ENCODE peak calls at places on chromosome 1, in seven cellular contexts. G is prostate gland, T is A549, X is psoas muscle, Y is AG04450, A is aorta, N is fibroblast of pulmonary artery. Z is an unnamed sample.

GRCh38 chr1:107196973-107197562 is 56.2 kb downstream of the NTNG1 start:
- DNase-seq in G (no peak), T (no peak), X (no peak), Y (no peak), A (no peak), N (peak), Z (peak)

GRCh38 chr1:64212023-64212422 is 8.6 kb downstream of the UBE2U start:
- DNase-seq in G (no peak), T (no peak), X (no peak), Y (peak), A (no peak), N (peak), Z (no peak)

GRCh38 chr1:155125946-155126493 is 1.7 kb upstream of the EFNA1 start:
- DNase-seq in G (peak), T (no peak), X (peak), Y (no peak), A (peak), N (peak), Z (no peak)

GRCh38 chr1:966135-966602 is at the start of gene PLEKHN1:
- DNase-seq in G (peak), T (no peak), X (peak), Y (no peak), A (no peak), N (no peak), Z (no peak)

GRCh38 chr1:40438391-40439015 is 11.8 kb upstream of the ZFP69B start:
- DNase-seq in G (no peak), T (peak), X (no peak), Y (no peak), A (no peak), N (peak), Z (peak)

GRCh38 chr1:231165371-231165770 is 3.5 kb downstream of the TRIM67 start:
- DNase-seq in G (no peak), T (no peak), X (no peak), Y (no peak), A (no peak), N (peak), Z (no peak)

GRCh38 chr1:218679988-218680743 is 335.0 kb downstream of the TGFB2 start:
- DNase-seq in G (no peak), T (no peak), X (no peak), Y (no peak), A (no peak), N (no peak), Z (no peak)

GRCh38 chr1:175530981-175531380 is 212.4 kb downstream of the TNR start:
- DNase-seq in G (no peak), T (no peak), X (no peak), Y (no peak), A (no peak), N (no peak), Z (no peak)

GRCh38 chr1:32112800-32113375 is 5.0 kb downstream of the KPNA6 start:
- DNase-seq in G (no peak), T (no peak), X (no peak), Y (no peak), A (no peak), N (no peak), Z (peak)

GRCh38 chr1:248618878-248619277 is 16.0 kb downstream of the OR2T11 start:
- DNase-seq in G (peak), T (peak), X (peak), Y (no peak), A (peak), N (peak), Z (peak)

GRCh38 chr1:203340112-203340804 is 10.7 kb downstream of the FMOD start:
- DNase-seq in G (peak), T (peak), X (peak), Y (peak), A (peak), N (peak), Z (peak)

GRCh38 chr1:41758490-41758889 is 160.2 kb downstream of the HIVEP3 start:
- DNase-seq in G (no peak), T (no peak), X (no peak), Y (no peak), A (no peak), N (peak), Z (no peak)

GRCh38 chr1:224137518-224137917 is 23.6 kb downstream of the FBXO28 start:
- DNase-seq in G (no peak), T (no peak), X (no peak), Y (no peak), A (no peak), N (no peak), Z (no peak)

GRCh38 chr1:13801711-13802486 is 101.9 kb downstream of the PRDM2 start:
- DNase-seq in G (peak), T (no peak), X (no peak), Y (no peak), A (no peak), N (no peak), Z (no peak)

GRCh38 chr1:87644500-87645245 is 316.0 kb downstream of the LMO4 start:
- DNase-seq in G (no peak), T (no peak), X (no peak), Y (no peak), A (no peak), N (peak), Z (no peak)

GRCh38 chr1:8018492-8019228 is 7.4 kb downstream of the ERRFI1 start:
- DNase-seq in G (no peak), T (no peak), X (no peak), Y (no peak), A (no peak), N (no peak), Z (no peak)

GRCh38 chr1:115781830-115782229 is 13.3 kb upstream of the CASQ2 start:
- DNase-seq in G (no peak), T (no peak), X (no peak), Y (no peak), A (no peak), N (no peak), Z (no peak)

GRCh38 chr1:21338568-21339401 is 48.5 kb upstream of the ECE1 start:
- DNase-seq in G (peak), T (no peak), X (peak), Y (peak), A (peak), N (peak), Z (no peak)

GRCh38 chr1:58883037-58883887 is 99.4 kb upstream of the JUN start:
- DNase-seq in G (peak), T (peak), X (peak), Y (peak), A (peak), N (peak), Z (peak)

GRCh38 chr1:181184621-181185020 is 96.1 kb downstream of the IER5 start:
- DNase-seq in G (no peak), T (no peak), X (no peak), Y (no peak), A (no peak), N (no peak), Z (no peak)

GRCh38 chr1:27403931-27404330 is 11.5 kb downstream of the GPR3 start:
- DNase-seq in G (no peak), T (no peak), X (no peak), Y (no peak), A (no peak), N (no peak), Z (no peak)

GRCh38 chr1:8122160-8122476 is 96.0 kb upstream of the ERRFI1 start:
- DNase-seq in G (no peak), T (no peak), X (no peak), Y (no peak), A (no peak), N (peak), Z (no peak)

GRCh38 chr1:168801032-168801745 is 72.2 kb upstream of the DPT start:
- DNase-seq in G (no peak), T (no peak), X (no peak), Y (no peak), A (no peak), N (no peak), Z (no peak)

GRCh38 chr1:225963735-225964530 is 22.9 kb upstream of the LEFTY2 start:
- DNase-seq in G (no peak), T (no peak), X (no peak), Y (no peak), A (no peak), N (no peak), Z (no peak)

GRCh38 chr1:222786107-222786506 is 28.7 kb upstream of the DISP1 start:
- DNase-seq in G (no peak), T (no peak), X (no peak), Y (no peak), A (no peak), N (peak), Z (no peak)

GRCh38 chr1:73980324-73981040 is 217.5 kb downstream of the LRRIQ3 start:
- DNase-seq in G (no peak), T (no peak), X (no peak), Y (no peak), A (no peak), N (peak), Z (no peak)

GRCh38 chr1:192576190-192577144 is 894 bp downstream of the RGS1 start:
- DNase-seq in G (no peak), T (no peak), X (no peak), Y (no peak), A (no peak), N (no peak), Z (no peak)
- H3K4me3 ChIP-seq in G (no peak), T (no peak), X (no peak), Y (no peak), A (no peak), N (no peak), Z (no peak)

GRCh38 chr1:39416609-39417008 is 74.8 kb upstream of the BMP8A start:
- DNase-seq in G (no peak), T (no peak), X (no peak), Y (no peak), A (no peak), N (no peak), Z (no peak)

GRCh38 chr1:39412892-39413291 is 78.5 kb upstream of the BMP8A start:
- DNase-seq in G (no peak), T (no peak), X (no peak), Y (no peak), A (no peak), N (no peak), Z (no peak)

GRCh38 chr1:39412079-39412478 is 79.4 kb upstream of the BMP8A start:
- DNase-seq in G (no peak), T (no peak), X (no peak), Y (no peak), A (no peak), N (no peak), Z (no peak)

GRCh38 chr1:39411526-39411925 is 79.9 kb upstream of the BMP8A start:
- DNase-seq in G (no peak), T (no peak), X (no peak), Y (no peak), A (no peak), N (no peak), Z (no peak)

DNA sequence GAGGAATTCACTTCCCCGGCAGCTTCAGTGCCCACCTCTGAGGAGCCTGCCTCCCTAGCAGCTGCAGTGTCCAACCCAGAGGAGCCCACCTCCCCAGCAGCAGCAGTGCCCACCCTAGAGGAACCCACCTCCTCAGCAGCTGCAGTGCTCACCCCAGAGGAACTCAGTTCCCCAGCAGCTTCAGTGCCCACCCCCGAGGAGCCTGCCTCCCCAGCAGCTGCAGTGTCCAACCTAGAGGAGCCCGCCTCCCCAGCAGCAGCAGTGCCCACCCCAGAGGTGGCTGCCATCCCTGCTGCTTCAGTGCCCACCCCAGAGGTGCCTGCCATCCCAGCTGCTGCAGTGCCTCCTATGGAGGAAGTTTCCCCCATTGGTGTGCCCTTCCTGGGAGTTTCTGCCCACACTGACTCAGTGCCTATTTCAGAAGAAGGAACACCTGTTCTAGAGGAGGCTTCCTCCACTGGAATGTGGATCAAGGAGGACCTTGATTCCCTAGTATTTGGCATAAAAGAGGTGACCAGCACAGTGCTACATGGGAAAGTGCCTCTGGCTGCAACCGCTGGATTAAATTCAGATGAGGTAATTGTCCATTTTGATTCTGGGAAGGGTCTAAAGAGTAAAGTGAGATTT is 77.4 kb upstream of the BMP8A start:
- DNase-seq in G (no peak), T (no peak), X (no peak), Y (no peak), A (no peak), N (no peak), Z (no peak)
- H3K4me3 ChIP-seq in G (no peak), T (no peak), X (peak), Y (peak), A (peak), N (peak), Z (no peak)

DNA sequence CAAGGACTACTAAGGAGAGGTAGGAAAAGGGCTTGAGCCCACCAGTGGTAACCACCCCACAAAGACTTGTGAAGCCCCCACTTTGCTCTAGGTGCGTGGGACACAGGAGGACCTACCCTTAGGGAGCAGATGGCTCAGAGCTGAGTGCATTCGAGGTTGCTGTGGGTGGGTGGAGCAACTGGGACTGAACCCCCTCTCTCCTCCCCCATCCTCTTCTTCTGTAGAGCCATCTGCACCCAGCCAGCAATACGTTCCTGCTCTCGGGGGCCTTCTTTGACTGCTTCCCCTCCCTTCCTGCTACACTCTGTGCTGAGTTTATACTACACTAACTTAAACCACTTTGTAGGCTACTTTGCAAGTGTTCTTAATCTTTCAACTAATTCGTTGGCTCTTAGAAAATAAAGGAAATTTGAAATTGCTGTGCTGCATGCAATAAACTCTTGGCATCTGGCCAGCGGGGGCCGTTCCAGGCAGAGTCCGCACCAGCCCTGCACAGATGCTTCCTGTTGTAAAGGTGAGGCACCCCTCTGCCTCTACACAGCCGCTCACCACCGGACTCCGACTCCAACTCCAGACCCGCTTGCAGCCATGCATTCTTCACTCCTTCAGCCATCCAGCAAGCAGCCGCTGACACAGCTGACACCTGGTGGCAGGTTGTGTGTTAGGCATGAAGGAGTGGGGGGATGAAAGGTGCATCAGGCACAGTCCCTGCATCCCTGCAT is 57.2 kb downstream of the GLIS1 start:
- DNase-seq in G (peak), T (peak), X (peak), Y (no peak), A (no peak), N (peak), Z (peak)
- H3K4me3 ChIP-seq in G (no peak), T (no peak), X (no peak), Y (no peak), A (no peak), N (no peak), Z (peak)

GRCh38 chr1:234398849-234399381 is 25.7 kb downstream of the COA6 start:
- DNase-seq in G (no peak), T (no peak), X (no peak), Y (no peak), A (no peak), N (peak), Z (no peak)
- H3K4me3 ChIP-seq in G (no peak), T (no peak), X (peak), Y (peak), A (no peak), N (no peak), Z (no peak)

GRCh38 chr1:10253149-10253548 is 42.8 kb downstream of the KIF1B start:
- DNase-seq in G (no peak), T (no peak), X (no peak), Y (no peak), A (no peak), N (no peak), Z (no peak)

GRCh38 chr1:10252508-10252907 is 42.1 kb downstream of the KIF1B start:
- DNase-seq in G (no peak), T (no peak), X (no peak), Y (no peak), A (no peak), N (peak), Z (no peak)

GRCh38 chr1:10249808-10250457 is 39.6 kb downstream of the KIF1B start:
- DNase-seq in G (no peak), T (no peak), X (no peak), Y (no peak), A (no peak), N (no peak), Z (no peak)

GRCh38 chr1:10250663-10251062 is 40.3 kb downstream of the KIF1B start:
- DNase-seq in G (no peak), T (no peak), X (peak), Y (no peak), A (no peak), N (no peak), Z (no peak)

DNA sequence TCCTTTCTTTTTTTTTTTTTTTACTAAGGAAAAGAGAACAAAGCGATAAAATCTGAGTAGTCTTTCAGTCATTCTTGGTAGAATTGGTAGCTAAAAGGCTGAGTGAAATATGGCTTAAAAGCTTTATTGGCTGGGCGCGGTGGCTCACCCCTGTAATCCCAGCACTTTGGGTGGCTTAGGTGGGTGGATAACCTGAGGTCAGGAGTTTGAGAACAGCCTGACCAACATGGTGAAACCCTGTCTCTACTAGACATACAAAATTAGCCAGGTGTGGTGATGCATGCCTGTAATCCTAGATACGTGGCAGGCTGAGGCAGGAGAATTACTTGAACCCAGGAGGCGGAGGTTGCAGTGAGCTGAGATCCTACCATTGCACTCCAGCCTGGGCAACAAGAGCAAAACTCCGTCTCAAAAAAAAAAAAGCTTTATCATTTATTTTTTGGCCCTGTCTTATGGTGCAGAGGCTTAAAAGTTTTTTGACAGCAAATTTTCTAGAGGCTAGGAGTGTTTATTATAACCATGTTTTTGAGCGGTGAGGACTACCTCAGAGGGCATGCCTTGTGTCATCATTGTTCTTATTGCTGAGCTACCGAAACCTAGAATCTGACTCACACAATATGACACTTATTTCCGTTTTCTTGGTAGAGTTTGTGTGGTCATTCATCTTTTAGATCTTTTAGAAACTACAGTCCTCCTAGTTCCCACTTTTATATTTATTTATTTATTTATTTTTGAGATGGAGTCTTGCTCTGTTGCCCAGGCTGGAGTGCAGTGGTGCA is 41.1 kb downstream of the KIF1B start:
- DNase-seq in G (no peak), T (no peak), X (no peak), Y (no peak), A (no peak), N (peak), Z (no peak)
- H3K4me3 ChIP-seq in G (no peak), T (no peak), X (no peak), Y (no peak), A (no peak), N (no peak), Z (no peak)

DNA sequence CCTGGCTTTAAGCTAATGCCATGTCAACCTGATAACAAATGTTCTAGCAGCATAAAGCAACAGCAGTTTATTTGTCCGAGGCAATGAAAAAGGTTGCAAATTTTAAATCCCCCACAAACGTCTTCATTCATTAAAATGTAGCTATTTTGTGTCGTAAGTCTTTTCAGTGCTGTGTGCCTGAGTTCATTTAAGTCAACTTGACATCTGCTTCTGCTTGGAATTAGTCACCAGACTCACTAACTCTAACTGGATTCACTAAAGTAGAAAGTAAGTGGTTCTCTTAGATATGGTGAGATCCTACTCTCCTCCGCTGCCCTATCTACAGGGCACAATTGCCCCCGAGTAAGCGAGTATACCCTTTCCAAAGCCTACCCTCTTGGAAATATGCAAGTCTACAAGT is 118.4 kb upstream of the CHRM3 start:
- DNase-seq in G (no peak), T (no peak), X (no peak), Y (no peak), A (no peak), N (no peak), Z (no peak)
- H3K4me3 ChIP-seq in G (no peak), T (no peak), X (no peak), Y (no peak), A (no peak), N (no peak), Z (no peak)

DNA sequence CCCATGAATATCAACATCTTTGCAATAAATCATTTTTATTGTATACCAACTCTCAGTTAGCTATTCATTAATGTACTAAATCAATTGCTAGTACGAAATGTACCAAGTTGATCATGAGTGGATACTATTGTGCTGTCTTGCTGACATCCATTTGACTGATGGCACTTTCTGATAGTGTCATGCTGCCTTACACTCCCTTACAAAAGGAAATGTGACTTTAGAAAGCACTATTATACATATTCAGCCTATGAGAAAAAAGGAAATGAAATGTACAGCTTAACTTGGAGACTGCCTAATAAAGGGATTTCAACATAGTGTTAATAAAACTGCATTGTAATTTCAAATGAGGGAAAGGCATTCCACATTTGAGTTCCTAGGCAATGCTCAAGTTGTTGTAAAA is 52.2 kb downstream of the PLA2G4A start:
- DNase-seq in G (no peak), T (no peak), X (no peak), Y (no peak), A (no peak), N (no peak), Z (no peak)
- H3K4me3 ChIP-seq in G (no peak), T (no peak), X (no peak), Y (no peak), A (no peak), N (no peak), Z (no peak)

Z was measured in Jurkat, Clone E6-1.